ENCODE peak calls at places on chromosome 13, in six cellular contexts. One of them, this sample, is unnamed.

GRCh38 chr13:35475960-35476943 is at the start of gene MAB21L1:
- DNase-seq in Peyer's patch: no peak
- DNase-seq in breast epithelium: no peak
- DNase-seq in left lung: no peak
- DNase-seq in heart left ventricle: no peak
- DNase-seq in left ventricle myocardium inferior: no peak
- DNase-seq in this sample: peak; percentile 25

GRCh38 chr13:99418663-99419140 is 82.6 kb upstream of the TM9SF2 start:
- DNase-seq in left ventricle myocardium inferior: no peak
- DNase-seq in breast epithelium: peak; percentile 14
- DNase-seq in left lung: no peak
- DNase-seq in Peyer's patch: peak; percentile 37
- DNase-seq in heart left ventricle: no peak
- DNase-seq in this sample: no peak

GRCh38 chr13:81990652-81991051 is 1649.7 kb upstream of the SPRY2 start:
- DNase-seq in left lung: no peak
- DNase-seq in heart left ventricle: no peak
- DNase-seq in breast epithelium: no peak
- DNase-seq in Peyer's patch: no peak
- DNase-seq in left ventricle myocardium inferior: no peak
- DNase-seq in this sample: no peak

GRCh38 chr13:110712081-110712848 is 1.2 kb upstream of the ING1 start:
- DNase-seq in breast epithelium: peak; percentile 79
- DNase-seq in heart left ventricle: peak; percentile 90
- DNase-seq in left ventricle myocardium inferior: peak; percentile 87
- DNase-seq in Peyer's patch: peak; percentile 94
- DNase-seq in left lung: peak; percentile 89
- DNase-seq in this sample: peak; percentile 86

GRCh38 chr13:51370116-51370515 is 30.6 kb downstream of the SERPINE3 start:
- DNase-seq in left ventricle myocardium inferior: no peak
- DNase-seq in Peyer's patch: no peak
- DNase-seq in left lung: no peak
- DNase-seq in breast epithelium: no peak
- DNase-seq in heart left ventricle: no peak
- DNase-seq in this sample: no peak

GRCh38 chr13:51006067-51006800 is 96.6 kb downstream of the RNASEH2B start:
- DNase-seq in left ventricle myocardium inferior: no peak
- DNase-seq in heart left ventricle: no peak
- DNase-seq in breast epithelium: no peak
- DNase-seq in left lung: no peak
- DNase-seq in Peyer's patch: no peak
- DNase-seq in this sample: no peak

GRCh38 chr13:39604736-39605135 is 1.7 kb upstream of the LHFPL6 start:
- DNase-seq in breast epithelium: no peak
- DNase-seq in left lung: no peak
- DNase-seq in Peyer's patch: no peak
- DNase-seq in left ventricle myocardium inferior: no peak
- DNase-seq in heart left ventricle: no peak
- DNase-seq in this sample: no peak

GRCh38 chr13:39321578-39321977 is 281.4 kb downstream of the LHFPL6 start:
- DNase-seq in left lung: no peak
- DNase-seq in breast epithelium: no peak
- DNase-seq in left ventricle myocardium inferior: no peak
- DNase-seq in Peyer's patch: no peak
- DNase-seq in heart left ventricle: no peak
- DNase-seq in this sample: no peak

GRCh38 chr13:35826626-35827254 is 304.4 kb downstream of the DCLK1 start:
- DNase-seq in breast epithelium: no peak
- DNase-seq in Peyer's patch: no peak
- DNase-seq in left lung: no peak
- DNase-seq in left ventricle myocardium inferior: no peak
- DNase-seq in heart left ventricle: no peak
- DNase-seq in this sample: no peak

GRCh38 chr13:78608254-78608704 is 4.9 kb upstream of the POU4F1 start:
- DNase-seq in breast epithelium: no peak
- DNase-seq in left ventricle myocardium inferior: no peak
- DNase-seq in Peyer's patch: no peak
- DNase-seq in heart left ventricle: no peak
- DNase-seq in left lung: no peak
- DNase-seq in this sample: no peak

GRCh38 chr13:75787249-75787940 is 151.3 kb downstream of the LMO7 start:
- DNase-seq in Peyer's patch: no peak
- DNase-seq in left lung: no peak
- DNase-seq in heart left ventricle: no peak
- DNase-seq in breast epithelium: no peak
- DNase-seq in left ventricle myocardium inferior: no peak
- DNase-seq in this sample: no peak

GRCh38 chr13:102678339-102679122 is 16.3 kb downstream of the METTL21C start:
- DNase-seq in heart left ventricle: no peak
- DNase-seq in Peyer's patch: no peak
- DNase-seq in breast epithelium: no peak
- DNase-seq in left ventricle myocardium inferior: no peak
- DNase-seq in left lung: no peak
- DNase-seq in this sample: no peak

GRCh38 chr13:51148952-51149573 is 38.0 kb upstream of the C13orf42 start:
- DNase-seq in breast epithelium: no peak
- DNase-seq in left lung: no peak
- DNase-seq in Peyer's patch: no peak
- DNase-seq in heart left ventricle: peak; percentile 33
- DNase-seq in left ventricle myocardium inferior: no peak
- DNase-seq in this sample: no peak

GRCh38 chr13:111183087-111183645 is 68.1 kb downstream of the ARHGEF7 start:
- DNase-seq in Peyer's patch: no peak
- DNase-seq in left ventricle myocardium inferior: no peak
- DNase-seq in left lung: no peak
- DNase-seq in breast epithelium: no peak
- DNase-seq in heart left ventricle: no peak
- DNase-seq in this sample: no peak

GRCh38 chr13:35690546-35690945 is 214.1 kb upstream of the MAB21L1 start:
- DNase-seq in heart left ventricle: no peak
- DNase-seq in left ventricle myocardium inferior: no peak
- DNase-seq in breast epithelium: no peak
- DNase-seq in left lung: no peak
- DNase-seq in Peyer's patch: no peak
- DNase-seq in this sample: no peak

GRCh38 chr13:96952592-96952991 is 41.7 kb downstream of the OXGR1 start:
- DNase-seq in breast epithelium: no peak
- DNase-seq in heart left ventricle: no peak
- DNase-seq in left ventricle myocardium inferior: no peak
- DNase-seq in Peyer's patch: no peak
- DNase-seq in left lung: no peak
- DNase-seq in this sample: no peak

GRCh38 chr13:104006625-104007061 is 940.4 kb upstream of the SLC10A2 start:
- DNase-seq in Peyer's patch: no peak
- DNase-seq in breast epithelium: no peak
- DNase-seq in left ventricle myocardium inferior: no peak
- DNase-seq in heart left ventricle: no peak
- DNase-seq in left lung: no peak
- DNase-seq in this sample: no peak

GRCh38 chr13:56528040-56528760 is 612.5 kb upstream of the PRR20A start:
- DNase-seq in heart left ventricle: no peak
- DNase-seq in left ventricle myocardium inferior: no peak
- DNase-seq in Peyer's patch: no peak
- DNase-seq in breast epithelium: no peak
- DNase-seq in left lung: no peak
- DNase-seq in this sample: no peak

GRCh38 chr13:24127116-24127631 is 33.3 kb upstream of the SPATA13 start:
- DNase-seq in left lung: peak; percentile 38
- DNase-seq in left ventricle myocardium inferior: no peak
- DNase-seq in heart left ventricle: no peak
- DNase-seq in breast epithelium: no peak
- DNase-seq in Peyer's patch: peak; percentile 79
- DNase-seq in this sample: peak; percentile 82

GRCh38 chr13:31093145-31093885 is 68.4 kb downstream of the HSPH1 start:
- DNase-seq in left ventricle myocardium inferior: no peak
- DNase-seq in breast epithelium: no peak
- DNase-seq in Peyer's patch: no peak
- DNase-seq in heart left ventricle: no peak
- DNase-seq in left lung: no peak
- DNase-seq in this sample: no peak

DNA sequence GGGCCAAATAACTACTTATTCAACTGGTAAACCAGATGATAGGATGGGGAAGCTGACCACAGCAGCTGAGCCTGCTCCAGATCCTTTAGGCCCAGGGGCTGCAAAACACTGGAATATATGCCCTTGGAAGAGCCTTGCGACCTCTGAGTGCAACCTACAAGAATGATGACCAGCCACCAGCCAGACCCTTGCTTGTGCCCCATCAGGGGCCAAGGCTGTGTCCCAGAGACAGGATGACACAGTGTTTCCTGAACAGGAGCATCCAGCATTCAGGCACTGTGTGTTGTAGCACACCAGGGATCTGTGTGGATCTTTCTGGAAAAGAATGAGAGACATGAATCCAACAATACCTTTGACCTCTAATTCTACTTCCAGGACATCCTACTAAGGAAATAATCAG is 14.5 kb downstream of the GJA3 start:
- DNase-seq in left lung: no peak
- DNase-seq in heart left ventricle: no peak
- DNase-seq in breast epithelium: no peak
- DNase-seq in left ventricle myocardium inferior: no peak
- DNase-seq in Peyer's patch: no peak
- DNase-seq in this sample: no peak
- TF ChIP-seq CTCF in left lung: no peak
- TF ChIP-seq CTCF in heart left ventricle: no peak
- TF ChIP-seq CTCF in breast epithelium: no peak
- TF ChIP-seq CTCF in left ventricle myocardium inferior: no peak
- TF ChIP-seq CTCF in Peyer's patch: no peak
- TF ChIP-seq CTCF in this sample: no peak

GRCh38 chr13:106498158-106498557 is 37.3 kb downstream of the EFNB2 start:
- DNase-seq in breast epithelium: no peak
- DNase-seq in heart left ventricle: no peak
- DNase-seq in Peyer's patch: no peak
- DNase-seq in left lung: no peak
- DNase-seq in left ventricle myocardium inferior: no peak
- DNase-seq in this sample: no peak

GRCh38 chr13:106497079-106497478 is 38.4 kb downstream of the EFNB2 start:
- DNase-seq in Peyer's patch: no peak
- DNase-seq in heart left ventricle: no peak
- DNase-seq in left ventricle myocardium inferior: no peak
- DNase-seq in breast epithelium: no peak
- DNase-seq in left lung: no peak
- DNase-seq in this sample: no peak

GRCh38 chr13:106498571-106498970 is 36.9 kb downstream of the EFNB2 start:
- DNase-seq in heart left ventricle: no peak
- DNase-seq in Peyer's patch: no peak
- DNase-seq in breast epithelium: no peak
- DNase-seq in left ventricle myocardium inferior: no peak
- DNase-seq in left lung: no peak
- DNase-seq in this sample: no peak

GRCh38 chr13:106493569-106493968 is 41.9 kb downstream of the EFNB2 start:
- DNase-seq in left ventricle myocardium inferior: no peak
- DNase-seq in left lung: peak; percentile 39
- DNase-seq in breast epithelium: no peak
- DNase-seq in Peyer's patch: no peak
- DNase-seq in heart left ventricle: no peak
- DNase-seq in this sample: no peak

DNA sequence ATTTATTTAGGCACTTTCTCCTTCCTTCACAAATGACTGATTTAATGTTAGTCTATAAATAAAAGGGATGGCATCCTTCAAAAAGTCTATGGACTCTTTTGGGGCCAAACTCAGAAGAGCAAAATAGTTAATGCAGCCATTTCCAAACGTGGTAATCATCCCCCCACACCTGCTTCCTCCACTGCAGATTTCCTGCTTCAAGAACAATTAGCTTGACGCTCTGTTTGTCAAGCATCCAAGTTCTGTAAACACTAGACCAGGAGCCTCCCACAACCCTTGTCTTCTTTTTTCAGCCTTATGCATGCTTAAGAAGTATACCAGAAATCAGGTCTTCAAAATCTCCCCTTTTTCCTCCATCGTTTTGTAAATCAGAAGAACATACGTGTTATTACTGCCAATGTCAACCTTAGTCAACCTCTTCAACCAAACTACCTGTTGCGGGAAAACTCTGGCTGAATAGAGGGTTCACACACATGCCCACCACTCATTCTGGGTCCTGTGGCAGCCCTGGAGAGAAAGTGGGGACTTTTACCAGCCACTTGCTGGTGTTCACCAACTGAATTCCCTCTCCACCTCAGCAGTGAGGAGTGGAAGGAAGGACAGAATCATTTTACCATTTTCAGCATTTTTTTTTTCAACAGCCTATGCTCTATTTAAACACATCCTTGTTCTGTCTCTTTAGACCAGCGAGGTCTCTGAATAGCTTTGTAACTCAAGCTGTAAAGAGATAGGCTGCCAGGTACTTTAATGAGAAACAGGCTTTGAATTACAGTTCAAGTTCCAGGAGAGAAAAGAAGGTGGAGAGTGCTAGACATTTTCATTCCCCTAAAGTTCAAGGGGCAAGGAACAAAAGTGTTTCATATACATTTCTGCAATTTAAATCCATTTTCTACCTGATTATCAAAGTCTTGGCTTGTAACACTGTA is 39.1 kb downstream of the EFNB2 start:
- DNase-seq in breast epithelium: no peak
- DNase-seq in Peyer's patch: no peak
- DNase-seq in heart left ventricle: peak; percentile 59
- DNase-seq in left lung: no peak
- DNase-seq in left ventricle myocardium inferior: no peak
- DNase-seq in this sample: no peak
- H3K27ac ChIP-seq in breast epithelium: peak overlapping the region; percentile 68
- H3K27ac ChIP-seq in Peyer's patch: peak overlapping the region; percentile 34
- H3K27ac ChIP-seq in heart left ventricle: peak overlapping the region; percentile 61
- H3K27ac ChIP-seq in left lung: peak overlapping the region; percentile 54
- H3K27ac ChIP-seq in left ventricle myocardium inferior: peak overlapping the region; percentile 71
- H3K27ac ChIP-seq in this sample: peak overlapping the region; percentile 24

GRCh38 chr13:20633802-20634201 is 66.8 kb downstream of the IFT88 start:
- DNase-seq in left lung: no peak
- DNase-seq in Peyer's patch: no peak
- DNase-seq in breast epithelium: no peak
- DNase-seq in left ventricle myocardium inferior: no peak
- DNase-seq in heart left ventricle: no peak
- DNase-seq in this sample: no peak
- H3K4me1 ChIP-seq in left lung: no peaks in the 10 kb centered on the region
- H3K4me1 ChIP-seq in Peyer's patch: no peaks in the 10 kb centered on the region
- H3K4me1 ChIP-seq in breast epithelium: no peaks in the 10 kb centered on the region
- H3K4me1 ChIP-seq in left ventricle myocardium inferior: no peaks in the 10 kb centered on the region
- H3K4me1 ChIP-seq in heart left ventricle: no peaks in the 10 kb centered on the region
- H3K4me1 ChIP-seq in this sample: no peaks in the 10 kb centered on the region

DNA sequence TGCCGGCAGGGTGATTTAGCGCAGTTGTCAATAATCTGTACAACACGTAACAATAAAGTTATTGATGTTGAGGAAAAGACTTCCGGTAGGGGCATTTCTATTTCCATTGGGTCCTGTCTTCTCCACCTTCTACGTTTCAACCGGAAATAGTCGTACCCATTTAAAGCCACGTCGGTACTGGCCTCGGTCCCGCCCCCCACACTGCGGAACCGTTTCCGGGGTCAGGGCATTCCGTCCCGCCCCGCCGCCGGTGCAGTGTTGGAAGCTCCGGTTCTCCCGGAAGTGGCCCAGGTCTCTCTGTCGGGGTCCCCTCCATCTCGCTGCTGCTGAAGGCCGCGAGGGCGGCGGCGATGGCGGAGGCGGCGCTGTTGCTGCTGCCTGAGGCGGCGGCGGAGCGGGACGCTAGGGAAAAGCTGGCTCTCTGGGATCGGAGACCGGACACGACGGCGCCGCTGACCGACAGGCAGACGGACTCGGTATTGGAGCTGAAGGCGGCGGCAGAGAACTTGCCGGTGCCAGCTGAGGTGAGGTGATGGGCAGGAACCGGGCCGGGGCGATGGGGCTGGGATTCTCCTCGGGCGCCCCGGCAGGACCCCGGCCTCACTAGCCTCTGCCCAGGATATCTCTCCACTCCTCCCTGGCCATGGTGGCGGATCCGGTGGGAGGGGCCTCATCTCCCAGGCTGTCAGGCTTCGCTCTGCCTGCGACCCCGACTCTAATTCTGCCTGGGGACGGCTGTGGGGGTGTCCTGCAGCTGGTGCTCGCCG is at the start of gene COG3:
- DNase-seq in Peyer's patch: peak; percentile 98
- DNase-seq in left ventricle myocardium inferior: peak; percentile 94
- DNase-seq in breast epithelium: peak; percentile 93
- DNase-seq in heart left ventricle: peak; percentile 95
- DNase-seq in left lung: peak; percentile 94
- DNase-seq in this sample: peak; percentile 97
- TF ChIP-seq CTCF in Peyer's patch: peak; percentile 92
- TF ChIP-seq CTCF in left ventricle myocardium inferior: no peak
- TF ChIP-seq CTCF in breast epithelium: peak; percentile 4
- TF ChIP-seq CTCF in heart left ventricle: peak; percentile 28
- TF ChIP-seq CTCF in left lung: no peak
- TF ChIP-seq CTCF in this sample: peak; percentile 49